ENCODE peak calls at places on chromosomes 11 and 22, in six cellular contexts. U, E, M, W, Q and V are unnamed samples.
A peak's percentile ranks its signal among the peaks of the same experiment; 100 is the strongest.

GRCh38 chr11:34926101-34926830 is 9.8 kb downstream of the PDHX start:
- DNase-seq in U (no peak), E (no peak), M (no peak), W (no peak), Q (peak; percentile 47), V (no peak)

GRCh38 chr11:102476812-102477211 is 24.2 kb upstream of the TMEM123 start:
- DNase-seq in U (no peak), E (no peak), M (no peak), W (peak; percentile 43), Q (peak; percentile 95), V (no peak)

GRCh38 chr11:83004855-83005556 is 66.7 kb downstream of the RAB30 start:
- DNase-seq in U (no peak), E (no peak), M (no peak), W (no peak), Q (no peak), V (no peak)

GRCh38 chr11:19889531-19889930 is 176.9 kb downstream of the NAV2 start:
- DNase-seq in U (no peak), E (no peak), M (no peak), W (no peak), Q (no peak), V (no peak)

GRCh38 chr11:110432713-110433392 is 3.1 kb downstream of the FDX1 start:
- DNase-seq in U (no peak), E (no peak), M (no peak), W (no peak), Q (no peak), V (no peak)

GRCh38 chr11:74989269-74989655 is 529 bp downstream of the NEU3 start:
- DNase-seq in U (no peak), E (no peak), M (no peak), W (peak; percentile 26), Q (no peak), V (no peak)

GRCh38 chr11:28756977-28757376 is 648.8 kb downstream of the METTL15 start:
- DNase-seq in U (no peak), E (no peak), M (no peak), W (no peak), Q (no peak), V (no peak)

GRCh38 chr22:19177164-19178064 is 1.1 kb downstream of the SLC25A1 start:
- DNase-seq in U (no peak), E (no peak), M (no peak), W (no peak), Q (no peak), V (no peak)

GRCh38 chr11:66745356-66746235 is 16.6 kb upstream of the SPTBN2 start:
- DNase-seq in U (peak; percentile 53), E (no peak), M (peak; percentile 56), W (peak; percentile 45), Q (no peak), V (peak; percentile 56)

GRCh38 chr11:18540207-18541009 is 13.7 kb upstream of the TSG101 start:
- DNase-seq in U (no peak), E (no peak), M (no peak), W (no peak), Q (peak; percentile 42), V (no peak)

GRCh38 chr22:23752090-23752691 is 1.3 kb upstream of the ZNF70 start:
- DNase-seq in U (no peak), E (no peak), M (no peak), W (no peak), Q (no peak), V (peak; percentile 54)

GRCh38 chr11:68010058-68011041 is at the start of gene ALDH3B1:
- DNase-seq in U (no peak), E (no peak), M (peak; percentile 72), W (peak; percentile 73), Q (peak; percentile 73), V (no peak)

GRCh38 chr22:39503590-39503989 is 1.5 kb downstream of the MIEF1 start:
- DNase-seq in U (no peak), E (no peak), M (no peak), W (no peak), Q (no peak), V (no peak)

GRCh38 chr22:48745842-48746788 is 1081.6 kb downstream of the BRD1 start:
- DNase-seq in U (no peak), E (no peak), M (peak; percentile 44), W (no peak), Q (no peak), V (no peak)

GRCh38 chr11:445765-446588 is 4.1 kb upstream of the PTDSS2 start:
- DNase-seq in U (no peak), E (no peak), M (no peak), W (no peak), Q (peak; percentile 45), V (no peak)

GRCh38 chr11:1573847-1574255 is 1.8 kb upstream of the DUSP8 start:
- DNase-seq in U (no peak), E (no peak), M (peak; percentile 83), W (no peak), Q (no peak), V (peak; percentile 25)

GRCh38 chr11:111344032-111344431 is 35.0 kb downstream of the POU2AF1 start:
- DNase-seq in U (no peak), E (no peak), M (no peak), W (no peak), Q (no peak), V (no peak)

GRCh38 chr11:2761131-2762030 is 61.6 kb upstream of the KCNQ1OT1 start:
- DNase-seq in U (no peak), E (no peak), M (peak; percentile 39), W (no peak), Q (no peak), V (no peak)

GRCh38 chr11:24963879-24964278 is 467.0 kb downstream of the LUZP2 start:
- DNase-seq in U (no peak), E (no peak), M (no peak), W (no peak), Q (no peak), V (no peak)

GRCh38 chr11:115505165-115505564 is 950 bp upstream of the CADM1 start:
- DNase-seq in U (no peak), E (no peak), M (no peak), W (no peak), Q (no peak), V (no peak)

GRCh38 chr22:44033287-44033686 is 9.2 kb downstream of the PARVB start:
- DNase-seq in U (no peak), E (no peak), M (no peak), W (no peak), Q (no peak), V (no peak)

GRCh38 chr11:94885581-94885980 is 87.8 kb downstream of the CWC15 start:
- DNase-seq in U (no peak), E (no peak), M (no peak), W (no peak), Q (no peak), V (no peak)
- TF ChIP-seq TAF1 in U (no peak), E (no peak), M (no peak), W (no peak), Q (no peak), V (no peak)

GRCh38 chr22:27881404-27881803 is 37.7 kb downstream of the PITPNB start:
- DNase-seq in U (no peak), E (no peak), M (no peak), W (no peak), Q (no peak), V (no peak)

GRCh38 chr22:27877501-27877900 is 41.6 kb downstream of the PITPNB start:
- DNase-seq in U (no peak), E (peak; percentile 41), M (no peak), W (no peak), Q (no peak), V (no peak)

GRCh38 chr22:27883656-27884350 is 35.3 kb downstream of the PITPNB start:
- DNase-seq in U (no peak), E (no peak), M (peak; percentile 48), W (no peak), Q (no peak), V (no peak)

GRCh38 chr22:27879923-27880322 is 39.1 kb downstream of the PITPNB start:
- DNase-seq in U (no peak), E (no peak), M (no peak), W (peak; percentile 25), Q (peak; percentile 56), V (no peak)

DNA sequence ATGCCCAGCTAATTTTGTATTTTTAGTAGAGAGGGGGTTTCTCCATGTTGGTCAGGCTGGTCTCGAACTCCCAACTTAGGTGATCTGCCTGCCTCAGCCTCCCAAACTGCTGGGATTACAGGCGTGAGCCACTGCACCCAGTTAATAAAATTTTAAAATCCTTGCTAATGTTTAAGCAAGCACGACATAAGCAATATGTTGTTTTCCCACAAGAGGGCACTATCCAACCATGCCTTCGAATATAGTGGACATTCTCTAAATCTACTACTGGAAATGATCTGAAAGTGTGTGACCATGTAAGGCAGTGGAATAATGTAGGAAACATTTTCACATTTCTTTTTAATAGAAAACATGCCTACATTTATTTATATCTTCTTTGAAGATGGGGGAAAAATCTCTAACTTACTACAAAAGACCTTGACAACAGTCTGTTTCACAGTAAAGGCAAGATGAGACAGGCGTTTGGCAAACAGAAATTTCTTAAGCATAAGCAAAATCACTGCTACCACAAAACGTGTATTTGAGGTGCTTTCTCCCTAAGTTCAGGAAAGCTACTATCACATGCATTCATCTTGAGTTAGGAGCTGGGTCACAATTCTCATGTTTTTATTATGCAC is 38.2 kb downstream of the PITPNB start:
- DNase-seq in U (no peak), E (no peak), M (no peak), W (no peak), Q (peak; percentile 56), V (no peak)
- TF ChIP-seq POLR2A in U (no peak), E (no peak), M (no peak), W (no peak), Q (no peak), V (no peak)

DNA sequence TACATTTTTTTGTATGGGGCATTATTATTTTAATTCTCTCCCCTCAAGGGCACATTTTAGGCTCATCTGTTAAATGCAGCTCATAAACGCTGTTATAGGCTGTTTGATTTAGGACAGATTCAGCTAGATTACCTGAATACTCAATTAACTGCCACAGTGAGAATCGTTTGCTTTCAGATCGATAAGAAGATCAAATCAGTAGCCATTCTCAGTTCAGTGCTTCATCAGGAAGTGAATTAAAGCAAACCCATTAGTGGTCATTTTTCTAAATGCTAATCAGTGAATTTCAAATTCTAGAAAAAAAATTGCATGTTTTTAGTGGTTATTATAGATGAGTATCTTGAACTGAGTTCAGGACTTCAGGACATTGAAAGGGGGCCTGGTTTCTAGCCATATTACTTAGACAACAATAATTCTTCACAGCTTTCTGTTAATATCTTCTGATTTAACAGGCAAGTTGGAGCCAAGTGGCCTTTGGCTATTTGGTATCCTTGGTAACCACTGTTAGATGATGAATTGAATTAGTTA is 18.6 kb downstream of the SYT9 start:
- DNase-seq in U (no peak), E (no peak), M (no peak), W (no peak), Q (no peak), V (no peak)
- TF ChIP-seq TAF1 in U (no peak), E (no peak), M (no peak), W (no peak), Q (no peak), V (no peak)

GRCh38 chr11:10282121-10282520 is 11.9 kb downstream of the SBF2 start:
- DNase-seq in U (no peak), E (no peak), M (no peak), W (no peak), Q (peak; percentile 52), V (no peak)

GRCh38 chr11:10287140-10287539 is 6.9 kb downstream of the SBF2 start:
- DNase-seq in U (no peak), E (no peak), M (no peak), W (no peak), Q (no peak), V (no peak)

GRCh38 chr11:10288316-10288715 is 5.7 kb downstream of the SBF2 start:
- DNase-seq in U (no peak), E (no peak), M (no peak), W (no peak), Q (no peak), V (no peak)

GRCh38 chr11:10287766-10288165 is 6.3 kb downstream of the SBF2 start:
- DNase-seq in U (no peak), E (no peak), M (no peak), W (no peak), Q (no peak), V (no peak)

GRCh38 chr11:10285148-10285802 is 8.7 kb downstream of the SBF2 start:
- DNase-seq in U (no peak), E (no peak), M (no peak), W (no peak), Q (peak; percentile 87), V (no peak)
- TF ChIP-seq POLR2A in U (no peak), E (no peak), M (no peak), W (no peak), Q (peak; percentile 58), V (no peak)